ENCODE peak calls at places on chromosomes 4 and X, in six cellular contexts. F is body of pancreas, S is C1 segment of cervical spinal cord, A is right lobe of liver, I is T-helper 9 cell, W is nephron progenitor cell. B is an unnamed sample.

GRCh38 chr4:181792641-181793612 is 450.3 kb upstream of the TENM3 start:
- DNase-seq in F (no peak), S (no peak), A (no peak), I (no peak), W (peak; percentile 4), B (no peak)

GRCh38 chr4:177484613-177485021 is 42.4 kb upstream of the AGA start:
- DNase-seq in F (no peak), S (no peak), A (no peak), I (no peak), W (no peak), B (no peak)

GRCh38 chr4:144174401-144175067 is 34.0 kb upstream of the GYPA start:
- DNase-seq in F (no peak), S (no peak), A (no peak), I (no peak), W (no peak), B (no peak)

GRCh38 chr4:94640151-94640550 is 117.6 kb upstream of the BMPR1B start:
- DNase-seq in F (no peak), S (no peak), A (no peak), I (no peak), W (no peak), B (no peak)

GRCh38 chr4:150641604-150642003 is 59.7 kb downstream of the MAB21L2 start:
- DNase-seq in F (no peak), S (no peak), A (no peak), I (no peak), W (no peak), B (no peak)

GRCh38 chrX:117969337-117969736 is 147.3 kb downstream of the KLHL13 start:
- DNase-seq in F (no peak), S (no peak), A (no peak), I (no peak), W (no peak), B (no peak)

GRCh38 chrX:7132335-7133035 is 15.0 kb upstream of the STS start:
- DNase-seq in F (peak; percentile 89), S (no peak), A (peak; percentile 48), I (no peak), W (peak; percentile 27), B (no peak)

GRCh38 chr4:176927664-176928063 is 134.9 kb upstream of the VEGFC start:
- DNase-seq in F (no peak), S (no peak), A (no peak), I (no peak), W (no peak), B (no peak)

GRCh38 chr4:60562353-60562752 is 637.8 kb upstream of the ADGRL3 start:
- DNase-seq in F (no peak), S (no peak), A (no peak), I (no peak), W (no peak), B (no peak)

GRCh38 chr4:158020734-158021346 is 152.0 kb downstream of the GASK1B start:
- DNase-seq in F (no peak), S (no peak), A (no peak), I (no peak), W (no peak), B (no peak)

GRCh38 chrX:74133156-74133796 is 170.7 kb upstream of the ZCCHC13 start:
- DNase-seq in F (no peak), S (peak; percentile 20), A (no peak), I (no peak), W (peak; percentile 33), B (no peak)

GRCh38 chrX:129667412-129667811 is 12.7 kb upstream of the APLN start:
- DNase-seq in F (no peak), S (no peak), A (no peak), I (no peak), W (no peak), B (no peak)

GRCh38 chr4:137274404-137274803 is 257.9 kb downstream of the PCDH18 start:
- DNase-seq in F (no peak), S (no peak), A (no peak), I (no peak), W (no peak), B (no peak)

GRCh38 chr4:105657117-105657765 is 51.2 kb downstream of the INTS12 start:
- DNase-seq in F (no peak), S (no peak), A (no peak), I (no peak), W (no peak), B (no peak)

GRCh38 chr4:103046416-103047290 is 27.1 kb upstream of the SLC9B1 start:
- DNase-seq in F (peak; percentile 39), S (no peak), A (no peak), I (no peak), W (peak; percentile 21), B (peak; percentile 3)

GRCh38 chrX:45421806-45422205 is 221.1 kb upstream of the DIPK2B start:
- DNase-seq in F (no peak), S (no peak), A (no peak), I (no peak), W (no peak), B (no peak)

GRCh38 chr4:124948976-124949597 is 236.6 kb upstream of the ANKRD50 start:
- DNase-seq in F (no peak), S (no peak), A (no peak), I (no peak), W (no peak), B (no peak)

GRCh38 chr4:71004281-71004851 is 10.9 kb downstream of the DCK start:
- DNase-seq in F (no peak), S (no peak), A (no peak), I (peak; percentile 42), W (peak; percentile 11), B (peak; percentile 52)

GRCh38 chr4:98568896-98569663 is 89.3 kb downstream of the TSPAN5 start:
- DNase-seq in F (no peak), S (no peak), A (no peak), I (no peak), W (no peak), B (no peak)

GRCh38 chrX:24775891-24776290 is 82.2 kb downstream of the POLA1 start:
- DNase-seq in F (no peak), S (no peak), A (no peak), I (no peak), W (no peak), B (no peak)

GRCh38 chr4:81751531-81752291 is 280.0 kb upstream of the RASGEF1B start:
- DNase-seq in F (no peak), S (no peak), A (no peak), I (no peak), W (no peak), B (no peak)

B was measured in effector CD8-positive, alpha-beta T cell.